ENCODE peak calls at places on chromosome 20, in four cellular contexts. R is mucosa of gallbladder, A is NCI-H1105, O is WTC11. B is an unnamed sample.

GRCh38 chr20:5923493-5923892 is 26.8 kb downstream of the TRMT6 start:
- DNase-seq in R (no peak), A (no peak), O (no peak), B (no peak)

GRCh38 chr20:53677447-53678314 is 84.0 kb upstream of the ZNF217 start:
- DNase-seq in R (peak), A (no peak), O (peak), B (peak)

GRCh38 chr20:23412026-23412425 is 9.3 kb downstream of the NAPB start:
- DNase-seq in R (no peak), A (no peak), O (no peak), B (no peak)

GRCh38 chr20:61756446-61756845 is 309.2 kb downstream of the TAF4 start:
- DNase-seq in R (no peak), A (no peak), O (no peak), B (no peak)

GRCh38 chr20:36214684-36215256 is 21.5 kb upstream of the AAR2 start:
- DNase-seq in R (no peak), A (peak), O (peak), B (no peak)

GRCh38 chr20:43959079-43959919 is 44.6 kb downstream of the TOX2 start:
- DNase-seq in R (peak), A (peak), O (no peak), B (peak)

GRCh38 chr20:21099653-21100589 is 6.2 kb downstream of the LINC00237 start:
- DNase-seq in R (no peak), A (no peak), O (peak), B (no peak)

GRCh38 chr20:43191946-43192847 is 2.5 kb upstream of the PTPRT start:
- DNase-seq in R (peak), A (peak), O (peak), B (no peak)

GRCh38 chr20:7693761-7694160 is 246.5 kb downstream of the HAO1 start:
- DNase-seq in R (no peak), A (no peak), O (no peak), B (no peak)

GRCh38 chr20:12699374-12700228 is 309.2 kb upstream of the SPTLC3 start:
- DNase-seq in R (no peak), A (no peak), O (no peak), B (no peak)

GRCh38 chr20:51220293-51220706 is 197.4 kb upstream of the KCNG1 start:
- DNase-seq in R (peak), A (no peak), O (peak), B (no peak)

GRCh38 chr20:24131281-24131680 is 142.7 kb upstream of the GGTLC1 start:
- DNase-seq in R (no peak), A (no peak), O (no peak), B (no peak)

GRCh38 chr20:31751126-31751525 is 12.0 kb downstream of the TPX2 start:
- DNase-seq in R (no peak), A (no peak), O (no peak), B (no peak)

GRCh38 chr20:59783020-59784010 is 150.1 kb downstream of the SYCP2 start:
- DNase-seq in R (peak), A (peak), O (peak), B (peak)

GRCh38 chr20:18979132-18979531 is 165.5 kb downstream of the SCP2D1 start:
- DNase-seq in R (no peak), A (no peak), O (no peak), B (no peak)

GRCh38 chr20:33808388-33808787 is 2.8 kb upstream of the CHMP4B start:
- DNase-seq in R (no peak), A (no peak), O (no peak), B (no peak)

GRCh38 chr20:14142171-14142570 is 146.9 kb downstream of the MACROD2 start:
- DNase-seq in R (peak), A (peak), O (peak), B (peak)

GRCh38 chr20:53918949-53919361 is 151.4 kb downstream of the BCAS1 start:
- DNase-seq in R (no peak), A (no peak), O (peak), B (peak)

GRCh38 chr20:2238601-2239000 is 57.2 kb upstream of the TGM3 start:
- DNase-seq in R (no peak), A (no peak), O (no peak), B (peak)

GRCh38 chr20:24752612-24753011 is 196.5 kb upstream of the CST7 start:
- DNase-seq in R (no peak), A (no peak), O (no peak), B (peak)

GRCh38 chr20:17614812-17615644 is 45.2 kb downstream of the DSTN start:
- DNase-seq in R (peak), A (no peak), O (no peak), B (peak)

GRCh38 chr20:24657878-24658620 is 188.6 kb downstream of the SYNDIG1 start:
- DNase-seq in R (no peak), A (no peak), O (no peak), B (no peak)

GRCh38 chr20:45621593-45621992 is 7.9 kb upstream of the WFDC10A start:
- DNase-seq in R (peak), A (no peak), O (no peak), B (no peak)

GRCh38 chr20:64188682-64189529 is 24.7 kb downstream of the MYT1 start:
- DNase-seq in R (peak), A (no peak), O (peak), B (no peak)

GRCh38 chr20:38021373-38021772 is 11.9 kb downstream of the TTI1 start:
- DNase-seq in R (no peak), A (no peak), O (no peak), B (no peak)

GRCh38 chr20:45523833-45524232 is 8.4 kb upstream of the SPINT3 start:
- DNase-seq in R (no peak), A (no peak), O (no peak), B (no peak)

GRCh38 chr20:45933231-45934045 is 1.0 kb upstream of the PCIF1 start:
- DNase-seq in R (peak), A (peak), O (peak), B (peak)

GRCh38 chr20:62818592-62819493 is 2.0 kb downstream of the COL9A3 start:
- DNase-seq in R (no peak), A (no peak), O (no peak), B (no peak)

GRCh38 chr20:23413862-23414422 is 7.3 kb downstream of the NAPB start:
- DNase-seq in R (no peak), A (no peak), O (no peak), B (no peak)

GRCh38 chr20:49412254-49412653 is 70.2 kb downstream of the KCNB1 start:
- DNase-seq in R (no peak), A (no peak), O (no peak), B (no peak)

GRCh38 chr20:13263451-13263850 is 42.4 kb downstream of the ISM1 start:
- DNase-seq in R (no peak), A (no peak), O (no peak), B (no peak)